ENCODE peak calls at places on chromosomes 6 and 20, in six cellular contexts. One of them, this sample, is unnamed.

GRCh38 chr20:24701027-24701426 is 231.6 kb downstream of the SYNDIG1 start:
- DNase-seq in KG1: no peak
- DNase-seq in RKO: no peak
- DNase-seq in HEK293T: no peak
- DNase-seq in dorsolateral prefrontal cortex: no peak
- DNase-seq in SW 1271: no peak
- DNase-seq in this sample: no peak

GRCh38 chr20:7772376-7772775 is 167.9 kb downstream of the HAO1 start:
- DNase-seq in KG1: no peak
- DNase-seq in RKO: no peak
- DNase-seq in HEK293T: no peak
- DNase-seq in dorsolateral prefrontal cortex: no peak
- DNase-seq in SW 1271: no peak
- DNase-seq in this sample: no peak

GRCh38 chr6:154228521-154228905 is 128.1 kb downstream of the IPCEF1 start:
- DNase-seq in KG1: no peak
- DNase-seq in RKO: no peak
- DNase-seq in HEK293T: no peak
- DNase-seq in dorsolateral prefrontal cortex: no peak
- DNase-seq in SW 1271: no peak
- DNase-seq in this sample: no peak

GRCh38 chr6:20416567-20417345 is 15.1 kb downstream of the E2F3 start:
- DNase-seq in KG1: no peak
- DNase-seq in RKO: no peak
- DNase-seq in HEK293T: no peak
- DNase-seq in dorsolateral prefrontal cortex: no peak
- DNase-seq in SW 1271: no peak
- DNase-seq in this sample: no peak

GRCh38 chr20:62602550-62602949 is 39.8 kb upstream of the SLCO4A1 start:
- DNase-seq in KG1: peak; percentile 58
- DNase-seq in RKO: no peak
- DNase-seq in HEK293T: no peak
- DNase-seq in dorsolateral prefrontal cortex: no peak
- DNase-seq in SW 1271: no peak
- DNase-seq in this sample: no peak

GRCh38 chr6:111737065-111737521 is 131.4 kb upstream of the TRAF3IP2 start:
- DNase-seq in KG1: no peak
- DNase-seq in RKO: no peak
- DNase-seq in HEK293T: no peak
- DNase-seq in dorsolateral prefrontal cortex: no peak
- DNase-seq in SW 1271: no peak
- DNase-seq in this sample: no peak

GRCh38 chr20:59006167-59006863 is 739 bp downstream of the CTSZ start:
- DNase-seq in KG1: no peak
- DNase-seq in RKO: peak; percentile 81
- DNase-seq in HEK293T: no peak
- DNase-seq in dorsolateral prefrontal cortex: no peak
- DNase-seq in SW 1271: no peak
- DNase-seq in this sample: no peak

GRCh38 chr6:37653933-37654565 is 43.6 kb downstream of the MDGA1 start:
- DNase-seq in KG1: peak; percentile 1
- DNase-seq in RKO: peak; percentile 63
- DNase-seq in HEK293T: peak; percentile 42
- DNase-seq in dorsolateral prefrontal cortex: no peak
- DNase-seq in SW 1271: no peak
- DNase-seq in this sample: no peak

GRCh38 chr6:157063176-157063934 is 260.0 kb downstream of the TMEM242 start:
- DNase-seq in KG1: no peak
- DNase-seq in RKO: no peak
- DNase-seq in HEK293T: no peak
- DNase-seq in dorsolateral prefrontal cortex: no peak
- DNase-seq in SW 1271: no peak
- DNase-seq in this sample: no peak

GRCh38 chr20:56630506-56631317 is 1.6 kb downstream of the TFAP2C start:
- DNase-seq in KG1: no peak
- DNase-seq in RKO: no peak
- DNase-seq in HEK293T: no peak
- DNase-seq in dorsolateral prefrontal cortex: no peak
- DNase-seq in SW 1271: peak; percentile 63
- DNase-seq in this sample: no peak

GRCh38 chr6:151052021-151052646 is 186.6 kb downstream of the MTHFD1L start:
- DNase-seq in KG1: no peak
- DNase-seq in RKO: no peak
- DNase-seq in HEK293T: no peak
- DNase-seq in dorsolateral prefrontal cortex: no peak
- DNase-seq in SW 1271: no peak
- DNase-seq in this sample: no peak

GRCh38 chr6:21523652-21524051 is 69.9 kb upstream of the SOX4 start:
- DNase-seq in KG1: no peak
- DNase-seq in RKO: no peak
- DNase-seq in HEK293T: no peak
- DNase-seq in dorsolateral prefrontal cortex: no peak
- DNase-seq in SW 1271: no peak
- DNase-seq in this sample: no peak

GRCh38 chr6:5104667-5105066 is 19.5 kb downstream of the PPP1R3G start:
- DNase-seq in KG1: no peak
- DNase-seq in RKO: no peak
- DNase-seq in HEK293T: no peak
- DNase-seq in dorsolateral prefrontal cortex: no peak
- DNase-seq in SW 1271: no peak
- DNase-seq in this sample: no peak

GRCh38 chr20:38079353-38079752 is 45.8 kb downstream of the RPRD1B start:
- DNase-seq in KG1: no peak
- DNase-seq in RKO: no peak
- DNase-seq in HEK293T: no peak
- DNase-seq in dorsolateral prefrontal cortex: no peak
- DNase-seq in SW 1271: no peak
- DNase-seq in this sample: no peak

GRCh38 chr6:98921038-98921437 is 26.7 kb downstream of the FBXL4 start:
- DNase-seq in KG1: no peak
- DNase-seq in RKO: no peak
- DNase-seq in HEK293T: no peak
- DNase-seq in dorsolateral prefrontal cortex: no peak
- DNase-seq in SW 1271: no peak
- DNase-seq in this sample: no peak

GRCh38 chr6:54377776-54378175 is 69.5 kb downstream of the TINAG start:
- DNase-seq in KG1: no peak
- DNase-seq in RKO: no peak
- DNase-seq in HEK293T: no peak
- DNase-seq in dorsolateral prefrontal cortex: no peak
- DNase-seq in SW 1271: no peak
- DNase-seq in this sample: no peak

GRCh38 chr6:165871571-165871970 is 208.5 kb upstream of the PDE10A start:
- DNase-seq in KG1: no peak
- DNase-seq in RKO: no peak
- DNase-seq in HEK293T: no peak
- DNase-seq in dorsolateral prefrontal cortex: no peak
- DNase-seq in SW 1271: no peak
- DNase-seq in this sample: no peak

GRCh38 chr20:36162272-36162966 is 7.9 kb downstream of the EPB41L1 start:
- DNase-seq in KG1: no peak
- DNase-seq in RKO: no peak
- DNase-seq in HEK293T: peak; percentile 56
- DNase-seq in dorsolateral prefrontal cortex: no peak
- DNase-seq in SW 1271: no peak
- DNase-seq in this sample: no peak

GRCh38 chr20:6623989-6624388 is 143.5 kb upstream of the BMP2 start:
- DNase-seq in KG1: no peak
- DNase-seq in RKO: no peak
- DNase-seq in HEK293T: no peak
- DNase-seq in dorsolateral prefrontal cortex: no peak
- DNase-seq in SW 1271: no peak
- DNase-seq in this sample: no peak